ENCODE peak calls at places on chromosomes 1 and 21, in five cellular contexts. I is BE2C, C is kidney, R is RWPE1, Q is foreskin keratinocyte. T is an unnamed sample.

GRCh38 chr1:90413519-90413918 is 303.6 kb downstream of the BARHL2 start:
- DNase-seq in I (no peak), C (no peak), R (no peak), Q (no peak), T (no peak)

GRCh38 chr1:50422675-50422945 is 633 bp downstream of the DMRTA2 start:
- DNase-seq in I (no peak), C (peak; percentile 69), R (no peak), Q (no peak), T (no peak)

GRCh38 chr1:8371372-8371991 is 53.6 kb downstream of the SLC45A1 start:
- DNase-seq in I (no peak), C (no peak), R (no peak), Q (no peak), T (no peak)

GRCh38 chr1:113141650-113142473 is 68.9 kb downstream of the LRIG2 start:
- DNase-seq in I (peak; percentile 14), C (no peak), R (peak; percentile 53), Q (no peak), T (peak; percentile 22)

GRCh38 chr1:19569786-19570185 is 74.3 kb upstream of the NBL1 start:
- DNase-seq in I (no peak), C (no peak), R (no peak), Q (no peak), T (no peak)

GRCh38 chr1:29939086-29939485 is 702.8 kb downstream of the PTPRU start:
- DNase-seq in I (no peak), C (no peak), R (no peak), Q (peak; percentile 42), T (no peak)

GRCh38 chr21:33478858-33479678 is 706 bp downstream of the TMEM50B start:
- DNase-seq in I (peak; percentile 46), C (peak; percentile 83), R (peak; percentile 31), Q (peak; percentile 13), T (peak; percentile 34)

GRCh38 chr1:91559838-91560514 is 59.3 kb downstream of the CDC7 start:
- DNase-seq in I (no peak), C (no peak), R (no peak), Q (no peak), T (no peak)

GRCh38 chr1:21287905-21288514 is 2.3 kb downstream of the ECE1 start:
- DNase-seq in I (no peak), C (no peak), R (no peak), Q (no peak), T (no peak)

GRCh38 chr1:8409107-8409506 is 91.2 kb downstream of the SLC45A1 start:
- DNase-seq in I (no peak), C (no peak), R (no peak), Q (no peak), T (peak; percentile 14)

GRCh38 chr1:30684881-30685795 is 38.2 kb downstream of the MATN1 start:
- DNase-seq in I (no peak), C (peak; percentile 95), R (peak; percentile 48), Q (no peak), T (no peak)

GRCh38 chr1:115098979-115099692 is 9.8 kb upstream of the TSPAN2 start:
- DNase-seq in I (no peak), C (no peak), R (peak; percentile 48), Q (peak; percentile 53), T (no peak)

GRCh38 chr1:164675342-164675904 is 116.4 kb downstream of the PBX1 start:
- DNase-seq in I (no peak), C (no peak), R (peak; percentile 60), Q (no peak), T (peak; percentile 42)

GRCh38 chr1:224497714-224498573 is 63.3 kb upstream of the WDR26 start:
- DNase-seq in I (no peak), C (no peak), R (peak; percentile 90), Q (peak; percentile 87), T (peak; percentile 97)

GRCh38 chr1:9892563-9893528 is 17.2 kb downstream of the CTNNBIP1 start:
- DNase-seq in I (no peak), C (peak; percentile 45), R (peak; percentile 77), Q (peak; percentile 90), T (peak; percentile 88)

GRCh38 chr1:40383095-40383487 is 9.6 kb downstream of the SMAP2 start:
- DNase-seq in I (peak; percentile 78), C (no peak), R (no peak), Q (no peak), T (no peak)

GRCh38 chr1:8011016-8011415 is 15.1 kb downstream of the ERRFI1 start:
- DNase-seq in I (no peak), C (no peak), R (no peak), Q (no peak), T (no peak)

GRCh38 chr21:44051462-44051941 is 39.4 kb downstream of the TRAPPC10 start:
- DNase-seq in I (no peak), C (peak; percentile 84), R (no peak), Q (no peak), T (no peak)

GRCh38 chr1:111139234-111139955 is 498 bp downstream of the DRAM2 start:
- DNase-seq in I (no peak), C (no peak), R (peak; percentile 57), Q (peak; percentile 33), T (peak; percentile 65)

GRCh38 chr1:241356519-241357365 is at the start of gene RGS7:
- DNase-seq in I (peak; percentile 83), C (peak; percentile 83), R (peak; percentile 67), Q (no peak), T (peak; percentile 53)

GRCh38 chr1:85229574-85230097 is 28.8 kb upstream of the SYDE2 start:
- DNase-seq in I (no peak), C (no peak), R (no peak), Q (no peak), T (no peak)

GRCh38 chr1:32464716-32465540 is at the start of gene ZBTB8B:
- DNase-seq in I (peak; percentile 66), C (peak; percentile 89), R (peak; percentile 95), Q (no peak), T (no peak)

GRCh38 chr1:220889333-220889732 is 10.1 kb downstream of the HLX start:
- DNase-seq in I (no peak), C (no peak), R (no peak), Q (no peak), T (no peak)

GRCh38 chr1:2137257-2138121 is 57.1 kb downstream of the FAAP20 start:
- DNase-seq in I (no peak), C (peak; percentile 64), R (no peak), Q (no peak), T (no peak)

GRCh38 chr1:177571076-177571475 is 398.8 kb downstream of the SEC16B start:
- DNase-seq in I (no peak), C (no peak), R (no peak), Q (no peak), T (no peak)

GRCh38 chr1:217089239-217090014 is 366.2 kb upstream of the ESRRG start:
- DNase-seq in I (peak; percentile 43), C (peak; percentile 64), R (peak; percentile 34), Q (no peak), T (peak; percentile 73)

GRCh38 chr1:28064064-28064463 is 24.3 kb downstream of the EYA3 start:
- DNase-seq in I (no peak), C (no peak), R (peak; percentile 60), Q (no peak), T (peak; percentile 61)

GRCh38 chr1:225816643-225817538 is 7.0 kb downstream of the EPHX1 start:
- DNase-seq in I (no peak), C (peak; percentile 86), R (no peak), Q (no peak), T (no peak)

GRCh38 chr21:40672602-40673001 is 174.4 kb downstream of the DSCAM start:
- DNase-seq in I (no peak), C (no peak), R (no peak), Q (peak; percentile 22), T (no peak)

GRCh38 chr1:244273845-244274619 is 177.7 kb downstream of the ADSS2 start:
- DNase-seq in I (peak; percentile 60), C (no peak), R (peak; percentile 89), Q (peak; percentile 87), T (peak; percentile 100)

GRCh38 chr1:7531562-7532340 is 239.3 kb upstream of the VAMP3 start:
- DNase-seq in I (no peak), C (peak; percentile 35), R (no peak), Q (no peak), T (no peak)

GRCh38 chr1:110243581-110243980 is 33.5 kb downstream of the KCNC4 start:
- DNase-seq in I (no peak), C (no peak), R (no peak), Q (peak; percentile 50), T (no peak)

DNA sequence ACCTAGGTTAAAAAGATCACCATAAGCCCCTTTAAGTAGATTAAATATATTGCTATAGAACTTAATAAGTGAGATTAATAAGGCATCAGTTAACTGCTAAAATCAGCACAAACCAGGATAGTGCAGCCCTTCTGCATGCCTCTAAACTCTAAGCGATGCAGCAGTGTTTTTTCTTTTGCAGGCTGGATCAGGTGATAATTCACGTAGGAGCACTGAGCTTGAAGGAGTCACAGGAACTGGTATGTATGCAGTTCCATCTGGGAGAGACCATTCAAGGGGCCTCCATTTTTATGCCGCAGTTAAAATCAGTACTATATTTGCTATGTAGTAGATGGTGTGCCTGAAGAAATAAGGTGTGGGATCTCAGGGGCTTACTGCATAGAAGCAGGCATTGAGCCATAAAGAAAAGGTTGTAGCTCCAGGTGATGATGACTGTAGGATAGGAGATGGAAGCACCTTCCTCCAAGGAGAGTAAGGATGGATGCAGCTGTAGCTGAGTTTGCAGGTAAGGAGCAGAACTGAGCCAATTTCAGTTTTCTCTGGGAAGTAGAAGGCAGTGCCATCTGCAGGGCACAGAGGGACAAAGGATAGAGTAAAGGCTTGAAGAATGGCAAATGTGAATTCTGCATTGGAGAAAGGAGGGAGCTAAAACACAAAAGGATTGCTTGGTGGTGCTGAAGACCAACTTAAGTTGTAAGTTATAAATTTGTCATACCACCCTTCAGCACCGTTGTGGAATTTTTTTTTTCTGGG is 22.6 kb downstream of the NPL start:
- DNase-seq in I (no peak), C (no peak), R (no peak), Q (no peak), T (peak; percentile 19)
- TF ChIP-seq CTCF in I (peak; percentile 30), C (no peak), R (no peak), Q (peak; percentile 29), T (no peak)

DNA sequence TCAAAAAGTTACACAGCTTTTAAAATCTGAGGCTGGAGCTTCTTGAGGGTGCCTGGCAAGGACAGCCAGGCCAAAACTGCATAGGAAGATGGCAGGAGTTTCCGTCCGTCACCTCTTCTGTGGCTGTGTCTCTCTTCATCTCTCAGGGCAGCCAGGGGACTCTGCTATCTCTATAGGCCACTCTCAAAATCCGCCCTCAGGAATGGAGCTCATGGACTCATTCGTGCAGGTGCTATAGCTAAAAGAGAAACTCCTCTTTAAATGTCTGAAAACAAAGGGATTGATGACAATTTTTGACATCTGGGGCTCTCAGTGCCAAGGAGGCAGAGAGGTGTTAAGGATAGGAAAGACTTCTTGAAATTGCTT is 27.2 kb downstream of the OVAAL start:
- DNase-seq in I (no peak), C (no peak), R (no peak), Q (no peak), T (no peak)
- TF ChIP-seq CTCF in I (no peak), C (no peak), R (no peak), Q (no peak), T (no peak)

GRCh38 chr1:233238884-233239432 is 56.6 kb downstream of the PCNX2 start:
- DNase-seq in I (no peak), C (no peak), R (no peak), Q (no peak), T (no peak)
- TF ChIP-seq CTCF in I (peak; percentile 59), C (no peak), R (no peak), Q (peak; percentile 52), T (no peak)

DNA sequence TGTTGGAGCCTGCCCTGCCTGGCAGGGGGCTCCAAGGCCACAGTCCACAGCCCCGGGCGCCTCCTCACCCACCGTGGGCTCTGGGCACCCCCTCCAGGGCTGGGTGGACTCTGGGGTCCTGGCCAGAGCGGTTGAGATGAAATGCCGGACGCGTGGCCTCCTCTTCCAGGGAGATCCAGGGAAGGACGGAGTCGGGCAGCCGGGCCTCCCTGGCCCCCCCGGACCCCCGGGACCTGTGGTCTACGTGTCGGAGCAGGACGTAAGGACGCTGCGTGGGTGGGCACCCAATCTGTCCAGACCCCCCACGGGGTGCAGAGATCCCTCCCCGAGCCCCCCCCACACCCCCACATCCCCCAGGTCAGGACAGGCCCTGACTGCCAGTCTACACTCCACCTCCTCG is 51.2 kb downstream of the SLC19A1 start:
- DNase-seq in I (no peak), C (no peak), R (no peak), Q (no peak), T (no peak)
- TF ChIP-seq CTCF in I (no peak), C (no peak), R (no peak), Q (no peak), T (no peak)